ENCODE peak calls at places on chromosomes 1 and 21, in four cellular contexts. One of them, this sample, is unnamed.
A peak's percentile ranks its signal among the peaks of the same experiment; 100 is the strongest.

GRCh38 chr1:180271640-180272255 is 41.7 kb downstream of the LHX4 start:
- DNase-seq in left ventricle myocardium inferior: no peak
- DNase-seq in stomach: no peak
- DNase-seq in small intestine: no peak
- DNase-seq in this sample: no peak

GRCh38 chr21:41804381-41804780 is 37.5 kb upstream of the RIPK4 start:
- DNase-seq in left ventricle myocardium inferior: no peak
- DNase-seq in stomach: no peak
- DNase-seq in small intestine: no peak
- DNase-seq in this sample: no peak

GRCh38 chr1:215844777-215845176 is 277.7 kb downstream of the KCTD3 start:
- DNase-seq in left ventricle myocardium inferior: no peak
- DNase-seq in stomach: no peak
- DNase-seq in small intestine: no peak
- DNase-seq in this sample: no peak

GRCh38 chr1:89142160-89142559 is 16.2 kb upstream of the GBP2 start:
- DNase-seq in left ventricle myocardium inferior: no peak
- DNase-seq in stomach: no peak
- DNase-seq in small intestine: no peak
- DNase-seq in this sample: no peak

GRCh38 chr1:16145988-16146887 is 9.6 kb downstream of the EPHA2 start:
- DNase-seq in left ventricle myocardium inferior: peak; percentile 86
- DNase-seq in stomach: peak; percentile 59
- DNase-seq in small intestine: no peak
- DNase-seq in this sample: peak; percentile 84

GRCh38 chr1:179776831-179777230 is 33.7 kb downstream of the FAM163A start:
- DNase-seq in left ventricle myocardium inferior: no peak
- DNase-seq in stomach: no peak
- DNase-seq in small intestine: no peak
- DNase-seq in this sample: no peak

GRCh38 chr1:203295796-203296195 is 9.5 kb upstream of the BTG2 start:
- DNase-seq in left ventricle myocardium inferior: no peak
- DNase-seq in stomach: no peak
- DNase-seq in small intestine: no peak
- DNase-seq in this sample: no peak

GRCh38 chr1:11413907-11414495 is 65.0 kb upstream of the DISP3 start:
- DNase-seq in left ventricle myocardium inferior: no peak
- DNase-seq in stomach: no peak
- DNase-seq in small intestine: no peak
- DNase-seq in this sample: no peak

GRCh38 chr1:21911205-21912001 is 25.7 kb downstream of the HSPG2 start:
- DNase-seq in left ventricle myocardium inferior: peak; percentile 82
- DNase-seq in stomach: no peak
- DNase-seq in small intestine: peak; percentile 78
- DNase-seq in this sample: no peak

GRCh38 chr21:44657635-44658183 is at the start of gene KRTAP12-3:
- DNase-seq in left ventricle myocardium inferior: no peak
- DNase-seq in stomach: no peak
- DNase-seq in small intestine: peak; percentile 52
- DNase-seq in this sample: no peak

GRCh38 chr1:166691476-166691875 is 147.8 kb upstream of the POGK start:
- DNase-seq in left ventricle myocardium inferior: no peak
- DNase-seq in stomach: no peak
- DNase-seq in small intestine: no peak
- DNase-seq in this sample: no peak

GRCh38 chr1:183604048-183604808 is 14.0 kb upstream of the NCF2 start:
- DNase-seq in left ventricle myocardium inferior: no peak
- DNase-seq in stomach: peak; percentile 35
- DNase-seq in small intestine: no peak
- DNase-seq in this sample: no peak

GRCh38 chr21:39611547-39612190 is 1.1 kb upstream of the B3GALT5 start:
- DNase-seq in left ventricle myocardium inferior: no peak
- DNase-seq in stomach: no peak
- DNase-seq in small intestine: no peak
- DNase-seq in this sample: peak; percentile 36

GRCh38 chr1:41795205-41795762 is 123.4 kb downstream of the HIVEP3 start:
- DNase-seq in left ventricle myocardium inferior: no peak
- DNase-seq in stomach: no peak
- DNase-seq in small intestine: no peak
- DNase-seq in this sample: no peak

GRCh38 chr1:151113877-151114276 is 32.6 kb downstream of the SEMA6C start:
- DNase-seq in left ventricle myocardium inferior: no peak
- DNase-seq in stomach: no peak
- DNase-seq in small intestine: no peak
- DNase-seq in this sample: no peak

GRCh38 chr1:214970016-214970415 is 112.5 kb upstream of the KCNK2 start:
- DNase-seq in left ventricle myocardium inferior: no peak
- DNase-seq in stomach: no peak
- DNase-seq in small intestine: no peak
- DNase-seq in this sample: no peak

GRCh38 chr1:174262747-174263241 is 103.5 kb downstream of the RABGAP1L start:
- DNase-seq in left ventricle myocardium inferior: no peak
- DNase-seq in stomach: no peak
- DNase-seq in small intestine: peak; percentile 59
- DNase-seq in this sample: no peak

GRCh38 chr1:30981172-30981571 is 72.6 kb upstream of the SDC3 start:
- DNase-seq in left ventricle myocardium inferior: no peak
- DNase-seq in stomach: no peak
- DNase-seq in small intestine: no peak
- DNase-seq in this sample: no peak

GRCh38 chr1:158720620-158721019 is at the start of gene OR6K3:
- DNase-seq in left ventricle myocardium inferior: no peak
- DNase-seq in stomach: no peak
- DNase-seq in small intestine: no peak
- DNase-seq in this sample: no peak

GRCh38 chr1:232226197-232226681 is 403.7 kb downstream of the SIPA1L2 start:
- DNase-seq in left ventricle myocardium inferior: no peak
- DNase-seq in stomach: no peak
- DNase-seq in small intestine: peak; percentile 38
- DNase-seq in this sample: no peak

GRCh38 chr1:167401260-167401873 is 117.0 kb downstream of the CD247 start:
- DNase-seq in left ventricle myocardium inferior: no peak
- DNase-seq in stomach: peak; percentile 50
- DNase-seq in small intestine: peak; percentile 62
- DNase-seq in this sample: peak; percentile 71

GRCh38 chr1:67647036-67647798 is 37.8 kb upstream of the GADD45A start:
- DNase-seq in left ventricle myocardium inferior: no peak
- DNase-seq in stomach: no peak
- DNase-seq in small intestine: no peak
- DNase-seq in this sample: peak; percentile 56

GRCh38 chr1:100164226-100164625 is 13.8 kb downstream of the LRRC39 start:
- DNase-seq in left ventricle myocardium inferior: no peak
- DNase-seq in stomach: no peak
- DNase-seq in small intestine: no peak
- DNase-seq in this sample: no peak

GRCh38 chr1:27505420-27505680 is 15.4 kb upstream of the WASF2 start:
- DNase-seq in left ventricle myocardium inferior: no peak
- DNase-seq in stomach: no peak
- DNase-seq in small intestine: no peak
- DNase-seq in this sample: no peak

GRCh38 chr21:44632067-44632466 is 5.1 kb upstream of the KRTAP10-10 start:
- DNase-seq in left ventricle myocardium inferior: no peak
- DNase-seq in stomach: no peak
- DNase-seq in small intestine: no peak
- DNase-seq in this sample: no peak

GRCh38 chr1:236039736-236040670 is 24.9 kb downstream of the NID1 start:
- DNase-seq in left ventricle myocardium inferior: peak; percentile 49
- DNase-seq in stomach: no peak
- DNase-seq in small intestine: no peak
- DNase-seq in this sample: no peak

DNA sequence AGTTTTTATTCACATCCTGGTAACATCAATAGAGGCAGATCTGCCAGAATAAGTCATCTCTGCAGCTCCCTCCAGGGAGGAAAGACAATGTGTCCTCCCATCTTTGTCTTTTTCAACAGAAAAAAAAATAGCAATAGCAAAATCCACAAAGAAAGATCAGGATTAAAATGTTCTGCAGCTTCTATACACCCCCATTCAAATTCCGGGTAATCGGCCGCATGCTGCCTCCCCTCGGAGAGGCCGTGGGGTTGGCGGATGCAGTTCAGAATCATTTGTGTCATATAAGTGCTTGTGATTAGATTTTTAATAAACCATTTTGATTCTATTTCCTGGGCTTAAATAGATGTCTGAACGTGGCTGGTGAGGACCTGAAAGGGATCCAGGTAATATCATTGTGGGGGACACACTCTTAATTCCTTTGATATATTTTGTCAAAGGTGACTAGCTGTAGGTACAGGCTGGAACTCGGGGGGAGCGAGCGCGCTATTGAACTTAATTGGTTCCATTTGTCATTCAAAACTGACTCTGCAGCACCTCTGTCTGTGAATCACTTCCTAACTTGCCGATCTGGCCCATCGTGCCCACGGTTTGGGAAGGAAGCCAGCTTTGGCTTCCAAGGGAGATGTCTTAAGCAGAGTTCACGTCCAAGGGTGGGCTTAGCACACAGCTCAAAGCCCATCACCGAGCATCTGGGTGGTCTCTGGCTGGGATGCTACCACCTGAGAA is 85.6 kb upstream of the ARHGEF16 start:
- DNase-seq in left ventricle myocardium inferior: no peak
- DNase-seq in stomach: no peak
- DNase-seq in small intestine: no peak
- DNase-seq in this sample: no peak
- H3K27ac ChIP-seq in left ventricle myocardium inferior: peak overlapping the region; percentile 68
- H3K27ac ChIP-seq in stomach: peak overlapping the region; percentile 79
- H3K27ac ChIP-seq in small intestine: no peak overlapping the region
- H3K27ac ChIP-seq in this sample: no peak overlapping the region

GRCh38 chr1:169103443-169103842 is 3.0 kb upstream of the ATP1B1 start:
- DNase-seq in left ventricle myocardium inferior: no peak
- DNase-seq in stomach: peak; percentile 80
- DNase-seq in small intestine: peak; percentile 98
- DNase-seq in this sample: peak; percentile 86

GRCh38 chr1:169106921-169107672 is 607 bp downstream of the ATP1B1 start:
- DNase-seq in left ventricle myocardium inferior: peak; percentile 21
- DNase-seq in stomach: no peak
- DNase-seq in small intestine: no peak
- DNase-seq in this sample: peak; percentile 36

GRCh38 chr1:169105434-169106094 is 926 bp upstream of the ATP1B1 start:
- DNase-seq in left ventricle myocardium inferior: peak; percentile 81
- DNase-seq in stomach: peak; percentile 96
- DNase-seq in small intestine: peak; percentile 94
- DNase-seq in this sample: peak; percentile 86

GRCh38 chr1:169106095-169106920 is at the start of gene ATP1B1:
- DNase-seq in left ventricle myocardium inferior: peak; percentile 86
- DNase-seq in stomach: peak; percentile 94
- DNase-seq in small intestine: peak; percentile 93
- DNase-seq in this sample: peak; percentile 90

DNA sequence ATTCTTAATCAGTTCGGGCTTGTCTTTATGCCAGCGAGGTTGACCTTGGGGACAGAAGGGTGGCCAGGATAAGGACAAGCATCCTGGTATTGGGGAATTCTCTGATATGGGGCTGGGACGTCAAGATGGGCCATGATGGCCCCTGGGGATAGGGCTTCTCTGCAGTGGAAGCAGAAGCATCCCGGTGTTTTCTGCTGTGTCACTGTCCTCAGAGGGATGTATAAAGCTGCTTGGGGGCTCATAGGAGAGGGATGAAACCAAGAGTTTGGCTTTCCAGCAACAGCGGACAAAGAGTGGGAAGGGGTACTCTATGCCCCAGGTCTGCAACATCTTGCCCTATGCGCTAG is 1.4 kb upstream of the ATP1B1 start:
- DNase-seq in left ventricle myocardium inferior: no peak
- DNase-seq in stomach: no peak
- DNase-seq in small intestine: no peak
- DNase-seq in this sample: no peak
- H3K27ac ChIP-seq in left ventricle myocardium inferior: peak overlapping the region; percentile 97
- H3K27ac ChIP-seq in stomach: peak overlapping the region; percentile 94
- H3K27ac ChIP-seq in small intestine: peak overlapping the region; percentile 85
- H3K27ac ChIP-seq in this sample: peak overlapping the region; percentile 94

GRCh38 chr1:19676438-19676922 is 11.8 kb downstream of the HTR6 start:
- DNase-seq in left ventricle myocardium inferior: peak; percentile 69
- DNase-seq in stomach: peak; percentile 43
- DNase-seq in small intestine: no peak
- DNase-seq in this sample: peak; percentile 61
- H3K27ac ChIP-seq in left ventricle myocardium inferior: no peak overlapping the region
- H3K27ac ChIP-seq in stomach: no peak overlapping the region
- H3K27ac ChIP-seq in small intestine: no peak overlapping the region
- H3K27ac ChIP-seq in this sample: no peak overlapping the region

GRCh38 chr1:77757616-77758015 is 2.0 kb downstream of the USP33 start:
- DNase-seq in left ventricle myocardium inferior: no peak
- DNase-seq in stomach: no peak
- DNase-seq in small intestine: no peak
- DNase-seq in this sample: no peak
- H3K27ac ChIP-seq in left ventricle myocardium inferior: peak overlapping the region; percentile 94
- H3K27ac ChIP-seq in stomach: peak overlapping the region; percentile 11
- H3K27ac ChIP-seq in small intestine: no peak overlapping the region
- H3K27ac ChIP-seq in this sample: peak overlapping the region; percentile 16

DNA sequence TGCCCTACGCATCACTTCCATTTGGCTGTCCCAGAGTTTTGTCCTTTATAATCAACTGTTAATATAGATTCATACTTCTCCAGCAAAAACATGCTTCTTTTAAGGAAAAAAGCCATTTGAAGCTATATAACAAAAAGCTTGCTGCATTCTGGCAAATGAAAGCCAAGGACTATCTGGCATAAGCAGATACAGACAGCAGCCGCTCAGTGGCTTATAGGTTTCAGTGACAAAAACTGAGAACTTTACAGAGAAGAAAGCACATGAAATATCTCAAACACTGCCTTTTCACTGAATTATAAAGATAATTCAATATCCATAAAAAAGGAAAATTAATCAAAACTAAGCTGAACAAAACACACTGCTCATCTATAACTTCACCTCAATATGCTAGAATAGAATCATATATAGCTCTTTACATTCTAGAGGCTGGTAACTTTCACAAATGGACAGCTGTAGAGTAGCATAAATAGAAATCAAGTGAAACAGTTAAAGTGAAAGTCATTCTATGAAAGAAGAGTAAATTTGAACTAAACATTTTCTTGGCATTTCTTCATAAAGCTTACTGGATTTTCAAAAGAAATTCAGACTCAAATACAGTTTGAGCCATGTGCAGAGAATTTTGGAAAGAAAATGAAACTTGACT is 19.6 kb downstream of the CDC42BPA start:
- DNase-seq in left ventricle myocardium inferior: no peak
- DNase-seq in stomach: no peak
- DNase-seq in small intestine: no peak
- DNase-seq in this sample: no peak
- H3K27ac ChIP-seq in left ventricle myocardium inferior: peak overlapping the region; percentile 72
- H3K27ac ChIP-seq in stomach: peak overlapping the region; percentile 53
- H3K27ac ChIP-seq in small intestine: no peak overlapping the region
- H3K27ac ChIP-seq in this sample: peak overlapping the region; percentile 76

DNA sequence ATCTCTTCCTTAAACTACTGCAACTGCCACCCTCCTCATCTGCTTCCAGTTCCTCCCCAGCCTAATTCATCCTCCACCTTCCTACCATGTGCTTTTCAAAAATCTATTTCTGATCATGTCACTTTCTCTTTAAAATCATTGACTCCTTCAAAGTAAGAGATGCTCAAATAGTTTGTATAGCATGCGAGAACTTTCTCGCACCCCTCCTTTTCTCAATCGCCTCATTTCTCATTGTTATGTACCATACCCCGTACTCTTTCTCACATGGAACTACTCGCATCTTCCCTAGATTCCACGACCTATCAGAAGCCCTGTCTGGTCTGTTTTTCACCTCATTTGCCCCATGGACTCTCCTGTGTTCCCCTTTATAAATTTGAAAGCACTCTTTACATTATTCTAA is 238.2 kb downstream of the NRIP1 start:
- DNase-seq in left ventricle myocardium inferior: no peak
- DNase-seq in stomach: no peak
- DNase-seq in small intestine: no peak
- DNase-seq in this sample: no peak
- H3K27ac ChIP-seq in left ventricle myocardium inferior: no peak overlapping the region
- H3K27ac ChIP-seq in stomach: no peak overlapping the region
- H3K27ac ChIP-seq in small intestine: no peak overlapping the region
- H3K27ac ChIP-seq in this sample: no peak overlapping the region

GRCh38 chr1:109740615-109741373 is at the start of gene GSTM3:
- DNase-seq in left ventricle myocardium inferior: no peak
- DNase-seq in stomach: no peak
- DNase-seq in small intestine: peak; percentile 57
- DNase-seq in this sample: no peak
- H3K27ac ChIP-seq in left ventricle myocardium inferior: peak within 1 kb of the TSS; percentile 80
- H3K27ac ChIP-seq in stomach: peak within 1 kb of the TSS; percentile 91
- H3K27ac ChIP-seq in small intestine: no peak within 1 kb of the TSS
- H3K27ac ChIP-seq in this sample: peak within 1 kb of the TSS; percentile 64